ENCODE peak calls at places on chromosomes 2 and 18, in six cellular contexts. One of them, this sample, is unnamed.
A peak's percentile ranks its signal among the peaks of the same experiment; 100 is the strongest.

GRCh38 chr2:15273452-15273851 is 287.7 kb downstream of the NBAS start:
- DNase-seq in A549: no peak
- DNase-seq in K562: no peak
- DNase-seq in GM12878: no peak
- DNase-seq in H1: no peak
- DNase-seq in HepG2: no peak
- DNase-seq in this sample: no peak

GRCh38 chr2:26537069-26537825 is 59.3 kb upstream of the OTOF start:
- DNase-seq in H1: no peak
- DNase-seq in HepG2: no peak
- DNase-seq in K562: no peak
- DNase-seq in A549: no peak
- DNase-seq in GM12878: no peak
- DNase-seq in this sample: no peak

GRCh38 chr2:120470041-120470716 is 124.2 kb downstream of the INHBB start:
- DNase-seq in H1: no peak
- DNase-seq in GM12878: no peak
- DNase-seq in K562: no peak
- DNase-seq in A549: peak; percentile 90
- DNase-seq in HepG2: peak; percentile 95
- DNase-seq in this sample: no peak

GRCh38 chr18:38796762-38797161 is 1231.2 kb upstream of the CELF4 start:
- DNase-seq in A549: no peak
- DNase-seq in HepG2: no peak
- DNase-seq in K562: no peak
- DNase-seq in GM12878: no peak
- DNase-seq in H1: no peak
- DNase-seq in this sample: no peak

GRCh38 chr18:48920408-48921038 is 30.2 kb downstream of the SMAD7 start:
- DNase-seq in A549: no peak
- DNase-seq in H1: no peak
- DNase-seq in GM12878: no peak
- DNase-seq in HepG2: no peak
- DNase-seq in K562: no peak
- DNase-seq in this sample: no peak

GRCh38 chr18:64693756-64694155 is 544.9 kb upstream of the LINC00305 start:
- DNase-seq in GM12878: no peak
- DNase-seq in A549: no peak
- DNase-seq in K562: no peak
- DNase-seq in H1: no peak
- DNase-seq in HepG2: no peak
- DNase-seq in this sample: no peak

GRCh38 chr2:110101911-110102774 is 13.5 kb downstream of the MALL start:
- DNase-seq in K562: no peak
- DNase-seq in A549: peak; percentile 82
- DNase-seq in GM12878: no peak
- DNase-seq in H1: peak; percentile 26
- DNase-seq in HepG2: no peak
- DNase-seq in this sample: peak; percentile 34

GRCh38 chr2:170123593-170123992 is 54.4 kb upstream of the MYO3B start:
- DNase-seq in K562: no peak
- DNase-seq in HepG2: peak; percentile 72
- DNase-seq in H1: no peak
- DNase-seq in A549: peak; percentile 29
- DNase-seq in GM12878: no peak
- DNase-seq in this sample: no peak

GRCh38 chr2:146587291-146587713 is 1257.5 kb upstream of the ACVR2A start:
- DNase-seq in H1: no peak
- DNase-seq in K562: no peak
- DNase-seq in A549: no peak
- DNase-seq in GM12878: no peak
- DNase-seq in HepG2: no peak
- DNase-seq in this sample: peak; percentile 4

GRCh38 chr2:21658907-21659306 is 535.1 kb downstream of the TDRD15 start:
- DNase-seq in HepG2: no peak
- DNase-seq in A549: no peak
- DNase-seq in H1: no peak
- DNase-seq in GM12878: no peak
- DNase-seq in K562: no peak
- DNase-seq in this sample: no peak

GRCh38 chr2:218257390-218257981 is 3.3 kb upstream of the GPBAR1 start:
- DNase-seq in K562: peak; percentile 68
- DNase-seq in A549: peak; percentile 50
- DNase-seq in HepG2: no peak
- DNase-seq in H1: peak; percentile 94
- DNase-seq in GM12878: peak; percentile 56
- DNase-seq in this sample: peak; percentile 51

GRCh38 chr2:26186371-26186770 is 13.5 kb downstream of the GAREM2 start:
- DNase-seq in A549: no peak
- DNase-seq in HepG2: no peak
- DNase-seq in H1: no peak
- DNase-seq in K562: no peak
- DNase-seq in GM12878: no peak
- DNase-seq in this sample: peak; percentile 29

GRCh38 chr2:2892378-2892777 is 485.2 kb downstream of the EIPR1 start:
- DNase-seq in GM12878: no peak
- DNase-seq in HepG2: no peak
- DNase-seq in A549: no peak
- DNase-seq in H1: no peak
- DNase-seq in K562: no peak
- DNase-seq in this sample: no peak

GRCh38 chr2:6968319-6969100 is 51.3 kb downstream of the RNF144A start:
- DNase-seq in GM12878: no peak
- DNase-seq in H1: no peak
- DNase-seq in HepG2: peak; percentile 21
- DNase-seq in A549: no peak
- DNase-seq in K562: no peak
- DNase-seq in this sample: peak; percentile 50

GRCh38 chr2:124092685-124093084 is 67.6 kb downstream of the CNTNAP5 start:
- DNase-seq in A549: no peak
- DNase-seq in GM12878: no peak
- DNase-seq in HepG2: no peak
- DNase-seq in K562: no peak
- DNase-seq in H1: no peak
- DNase-seq in this sample: no peak
- TF ChIP-seq USF2 in A549: no peak
- TF ChIP-seq USF2 in GM12878: no peak
- TF ChIP-seq USF2 in HepG2: no peak
- TF ChIP-seq USF2 in K562: no peak
- TF ChIP-seq USF2 in H1: no peak
- TF ChIP-seq USF2 in this sample: no peak

GRCh38 chr2:42147641-42148274 is 21.4 kb upstream of the EML4 start:
- DNase-seq in A549: no peak
- DNase-seq in HepG2: peak; percentile 44
- DNase-seq in GM12878: no peak
- DNase-seq in H1: no peak
- DNase-seq in K562: no peak
- DNase-seq in this sample: peak; percentile 71
- TF ChIP-seq EP300 in A549: no peak
- TF ChIP-seq EP300 in HepG2: no peak
- TF ChIP-seq EP300 in GM12878: no peak
- TF ChIP-seq EP300 in H1: no peak
- TF ChIP-seq EP300 in K562: no peak
- TF ChIP-seq EP300 in this sample: peak; percentile 73

GRCh38 chr18:74497778-74498177 is 1.6 kb downstream of the CNDP2 start:
- DNase-seq in GM12878: no peak
- DNase-seq in A549: no peak
- DNase-seq in H1: no peak
- DNase-seq in HepG2: no peak
- DNase-seq in K562: no peak
- DNase-seq in this sample: no peak

GRCh38 chr18:74501386-74501785 is 5.2 kb downstream of the CNDP2 start:
- DNase-seq in H1: no peak
- DNase-seq in K562: no peak
- DNase-seq in HepG2: no peak
- DNase-seq in A549: no peak
- DNase-seq in GM12878: no peak
- DNase-seq in this sample: no peak

GRCh38 chr18:74497308-74497640 is 1.1 kb downstream of the CNDP2 start:
- DNase-seq in HepG2: peak; percentile 7
- DNase-seq in GM12878: no peak
- DNase-seq in A549: no peak
- DNase-seq in K562: no peak
- DNase-seq in H1: no peak
- DNase-seq in this sample: no peak

GRCh38 chr18:74498712-74499629 is 2.8 kb downstream of the CNDP2 start:
- DNase-seq in H1: no peak
- DNase-seq in K562: peak; percentile 65
- DNase-seq in HepG2: no peak
- DNase-seq in A549: no peak
- DNase-seq in GM12878: peak; percentile 56
- DNase-seq in this sample: no peak

GRCh38 chr18:74499633-74500032 is 3.5 kb downstream of the CNDP2 start:
- DNase-seq in H1: no peak
- DNase-seq in GM12878: peak; percentile 37
- DNase-seq in K562: peak; percentile 68
- DNase-seq in A549: no peak
- DNase-seq in HepG2: no peak
- DNase-seq in this sample: no peak
- TF ChIP-seq RAD21 in H1: no peak
- TF ChIP-seq RAD21 in GM12878: no peak
- TF ChIP-seq RAD21 in K562: no peak
- TF ChIP-seq RAD21 in A549: no peak
- TF ChIP-seq RAD21 in HepG2: no peak
- TF ChIP-seq RAD21 in this sample: no peak

GRCh38 chr18:5425721-5426120 is 118.1 kb downstream of the EPB41L3 start:
- DNase-seq in A549: no peak
- DNase-seq in K562: no peak
- DNase-seq in GM12878: no peak
- DNase-seq in HepG2: no peak
- DNase-seq in H1: no peak
- DNase-seq in this sample: no peak
- TF ChIP-seq USF2 in A549: no peak
- TF ChIP-seq USF2 in K562: no peak
- TF ChIP-seq USF2 in GM12878: no peak
- TF ChIP-seq USF2 in HepG2: no peak
- TF ChIP-seq USF2 in H1: no peak
- TF ChIP-seq USF2 in this sample: no peak